ENCODE peak calls at places on chromosomes 3 and 15, in six cellular contexts. C is neuronal stem cell, N is IMR-90, T is mesenchymal stem cell, W is mesendoderm, X is H1. I is an unnamed sample.
A peak's percentile ranks its signal among the peaks of the same experiment; 100 is the strongest.

GRCh38 chr15:29533667-29534066 is 264.0 kb upstream of the NSMCE3 start:
- DNase-seq in X (peak; percentile 17), T (no peak), C (no peak), W (peak; percentile 87), N (no peak), I (peak; percentile 46)

GRCh38 chr15:99163271-99164062 is 58.6 kb downstream of the SYNM start:
- DNase-seq in W (no peak), X (no peak), N (peak; percentile 51), C (no peak), T (no peak), I (no peak)

GRCh38 chr3:72086051-72086711 is 301.2 kb upstream of the PROK2 start:
- DNase-seq in X (no peak), W (no peak), C (no peak), T (peak; percentile 50), N (peak; percentile 6), I (no peak)

GRCh38 chr15:86362556-86362955 is 282.9 kb downstream of the AGBL1 start:
- DNase-seq in X (no peak), C (no peak), N (no peak), T (peak; percentile 42), W (peak; percentile 42), I (peak; percentile 34)

GRCh38 chr3:177396707-177397106 is 199.4 kb upstream of the TBL1XR1 start:
- DNase-seq in N (no peak), T (no peak), X (no peak), C (no peak), W (no peak), I (no peak)

GRCh38 chr3:27715454-27715806 is 6.7 kb downstream of the EOMES start:
- DNase-seq in W (peak; percentile 90), C (no peak), X (no peak), N (no peak), T (no peak), I (peak; percentile 52)

GRCh38 chr3:37944243-37944955 is 46.2 kb upstream of the VILL start:
- DNase-seq in T (peak; percentile 74), X (no peak), C (no peak), N (no peak), W (no peak), I (no peak)

GRCh38 chr3:14283821-14284438 is 105.3 kb downstream of the LSM3 start:
- DNase-seq in C (no peak), W (no peak), N (no peak), T (no peak), X (no peak), I (no peak)

GRCh38 chr3:106711650-106712049 is 665.6 kb upstream of the CCDC54 start:
- DNase-seq in C (no peak), W (no peak), X (no peak), N (peak; percentile 78), T (peak; percentile 61), I (no peak)

GRCh38 chr3:196081834-196082470 is at the start of gene TFRC:
- DNase-seq in C (peak; percentile 96), T (peak; percentile 91), N (peak; percentile 86), X (peak; percentile 82), W (peak; percentile 96), I (peak; percentile 96)

GRCh38 chr3:100695696-100696095 is 13.6 kb upstream of the TFG start:
- DNase-seq in N (no peak), C (no peak), T (no peak), X (no peak), W (no peak), I (no peak)

GRCh38 chr3:100697183-100697582 is 12.1 kb upstream of the TFG start:
- DNase-seq in T (no peak), N (no peak), C (no peak), W (peak; percentile 19), X (no peak), I (no peak)

GRCh38 chr3:100697723-100698285 is 11.5 kb upstream of the TFG start:
- DNase-seq in X (no peak), W (no peak), N (no peak), C (no peak), T (no peak), I (no peak)

GRCh38 chr3:100696161-100696560 is 13.1 kb upstream of the TFG start:
- DNase-seq in X (no peak), N (no peak), C (no peak), W (no peak), T (no peak), I (no peak)

DNA sequence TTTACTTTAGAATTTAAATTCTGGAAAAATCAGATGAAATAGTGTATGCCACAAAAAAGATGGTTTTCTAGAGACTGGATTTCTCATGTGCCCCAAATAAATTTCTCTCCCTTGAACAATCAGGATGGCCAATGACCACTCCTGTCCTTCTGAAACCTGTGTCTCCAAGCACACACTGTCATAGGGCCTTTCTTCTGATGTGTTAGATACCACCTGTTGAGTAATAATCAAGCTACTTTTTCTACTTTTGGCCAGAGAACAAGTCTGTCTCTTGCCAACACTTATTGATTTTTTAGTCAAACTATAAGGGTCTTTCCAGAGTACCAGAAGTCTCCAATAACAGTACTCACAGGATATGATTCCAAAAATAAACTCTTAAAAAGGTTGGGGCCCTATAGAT is 16.1 kb upstream of the TFG start:
- DNase-seq in W (no peak), N (no peak), X (no peak), C (no peak), T (no peak), I (no peak)
- H2BK15ac ChIP-seq in W (no peak overlapping the region), N (no peak overlapping the region), X (no peak overlapping the region), C (no peak overlapping the region), T (no peak overlapping the region), I (no peak overlapping the region)

DNA sequence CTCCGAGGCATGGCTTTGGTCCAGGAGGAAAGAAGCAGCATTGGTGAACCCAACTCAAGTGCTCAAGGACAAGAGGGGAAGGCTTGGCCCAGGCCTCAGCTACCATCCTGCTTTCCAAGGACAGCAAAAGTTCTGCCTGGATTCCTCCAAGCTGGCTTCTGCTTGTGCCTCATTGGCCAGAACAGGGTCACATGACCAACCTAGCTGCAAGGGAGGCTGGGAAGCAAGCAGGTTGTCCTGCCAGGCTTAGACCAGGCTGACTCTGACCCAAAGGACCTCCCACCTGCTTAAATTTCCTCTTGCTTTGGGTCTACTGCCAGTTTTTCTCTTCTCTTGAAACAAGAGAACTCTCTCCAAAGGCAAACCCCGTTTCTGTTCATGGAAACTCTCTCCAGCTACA is 70.7 kb downstream of the RPN1 start:
- DNase-seq in N (no peak), X (no peak), C (no peak), W (peak; percentile 42), T (no peak), I (no peak)
- H2BK15ac ChIP-seq in N (no peak overlapping the region), X (no peak overlapping the region), C (no peak overlapping the region), W (no peak overlapping the region), T (no peak overlapping the region), I (no peak overlapping the region)

DNA sequence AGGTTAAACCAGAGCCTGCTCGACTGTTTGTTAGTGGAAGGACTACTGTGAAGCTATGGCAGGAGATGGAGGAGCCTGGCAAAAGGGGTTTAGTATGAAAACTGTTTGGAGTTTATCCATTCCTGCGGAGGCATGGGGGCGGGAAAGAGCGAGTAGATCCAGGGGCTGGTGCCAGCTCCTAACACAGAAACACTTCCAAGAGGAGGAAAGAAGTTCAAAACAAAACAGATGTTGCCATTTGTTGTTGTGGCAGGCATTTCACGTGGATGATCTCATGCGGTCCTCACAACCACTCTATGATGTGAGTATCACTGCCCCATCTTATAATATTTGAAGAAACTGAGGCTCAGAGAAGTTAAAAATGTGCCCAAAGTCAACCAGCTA is 30.7 kb upstream of the KY start:
- DNase-seq in X (no peak), W (no peak), C (no peak), N (no peak), T (no peak), I (no peak)
- H2BK15ac ChIP-seq in X (no peak overlapping the region), W (no peak overlapping the region), C (no peak overlapping the region), N (no peak overlapping the region), T (no peak overlapping the region), I (no peak overlapping the region)

DNA sequence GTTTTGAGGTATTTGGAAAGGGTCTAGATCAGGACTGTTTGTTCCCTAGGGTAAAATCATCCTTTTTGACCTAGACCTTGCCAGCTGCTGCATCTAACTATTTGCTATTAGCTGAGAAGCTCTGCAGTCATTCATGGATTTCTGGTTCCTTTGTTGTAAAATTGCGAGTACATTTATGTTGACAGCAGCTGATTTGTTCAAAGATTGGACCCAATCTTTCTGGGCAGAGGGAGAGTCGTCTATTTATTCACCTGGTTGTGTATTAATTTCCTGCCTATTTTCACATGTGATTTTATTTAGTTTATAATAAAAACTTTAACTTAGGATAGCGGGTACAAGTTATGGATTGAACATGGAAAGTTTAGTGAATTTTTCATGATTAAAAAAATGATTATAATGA is 236.3 kb downstream of the CNTN4 start:
- DNase-seq in N (no peak), X (no peak), C (no peak), T (no peak), W (no peak), I (no peak)
- H2BK15ac ChIP-seq in N (no peak overlapping the region), X (no peak overlapping the region), C (no peak overlapping the region), T (no peak overlapping the region), W (no peak overlapping the region), I (no peak overlapping the region)

GRCh38 chr3:149473314-149473990 is 1.0 kb upstream of the TM4SF4 start:
- DNase-seq in X (no peak), T (peak; percentile 57), W (no peak), C (no peak), N (peak; percentile 85), I (no peak)
- H2BK15ac ChIP-seq in X (no peak overlapping the region), T (no peak overlapping the region), W (no peak overlapping the region), C (no peak overlapping the region), N (peak overlapping the region; percentile 48), I (no peak overlapping the region)

GRCh38 chr15:57285386-57285785 is 90.9 kb upstream of the CGNL1 start:
- DNase-seq in W (no peak), C (no peak), N (no peak), X (no peak), T (no peak), I (no peak)
- H2BK15ac ChIP-seq in W (no peak overlapping the region), C (no peak overlapping the region), N (no peak overlapping the region), X (no peak overlapping the region), T (no peak overlapping the region), I (no peak overlapping the region)